ENCODE peak calls at places on chromosomes 6 and 20, in six cellular contexts. I is fibroblast of lung, W is dorsolateral prefrontal cortex, X is cardiac muscle cell, T is AG04450, D is A549. R is an unnamed sample.

GRCh38 chr6:28725890-28726348 is 197.9 kb downstream of the TRIM27 start:
- DNase-seq in W (no peak), D (no peak), I (no peak), X (no peak), T (no peak), R (no peak)

GRCh38 chr6:53326372-53327016 is 22.3 kb downstream of the ELOVL5 start:
- DNase-seq in X (peak; percentile 95), I (peak; percentile 89), D (peak; percentile 52), W (peak; percentile 41), T (peak; percentile 92), R (no peak)

GRCh38 chr6:132298344-132298949 is 102.8 kb downstream of the MOXD1 start:
- DNase-seq in T (peak; percentile 37), X (peak; percentile 70), I (peak; percentile 70), W (no peak), D (peak; percentile 11), R (no peak)

GRCh38 chr6:74409447-74409846 is 713.4 kb downstream of the CD109 start:
- DNase-seq in T (peak; percentile 53), X (peak; percentile 83), I (peak; percentile 86), D (peak; percentile 0), W (no peak), R (no peak)

GRCh38 chr20:61775423-61775822 is 290.3 kb downstream of the TAF4 start:
- DNase-seq in I (no peak), X (no peak), D (no peak), T (no peak), W (no peak), R (no peak)

GRCh38 chr6:42099340-42100028 is 42.9 kb downstream of the C6orf132 start:
- DNase-seq in X (peak; percentile 72), D (no peak), W (no peak), I (peak; percentile 79), T (no peak), R (no peak)

GRCh38 chr6:126102358-126102757 is 116.0 kb downstream of the TRMT11 start:
- DNase-seq in X (no peak), W (no peak), T (no peak), D (no peak), I (no peak), R (no peak)

GRCh38 chr20:25084616-25085187 is 2.8 kb upstream of the VSX1 start:
- DNase-seq in X (no peak), T (no peak), D (peak; percentile 59), W (no peak), I (no peak), R (no peak)

GRCh38 chr20:2507875-2508630 is 662 bp downstream of the ZNF343 start:
- DNase-seq in T (no peak), I (peak; percentile 53), W (no peak), D (peak; percentile 46), X (peak; percentile 35), R (no peak)

GRCh38 chr6:122365775-122366403 is 33.6 kb upstream of the HSF2 start:
- DNase-seq in W (no peak), X (no peak), T (no peak), D (no peak), I (no peak), R (no peak)

GRCh38 chr6:42257614-42258013 is 40.0 kb upstream of the MRPS10 start:
- DNase-seq in T (no peak), I (no peak), D (no peak), X (no peak), W (no peak), R (no peak)

GRCh38 chr6:52503344-52503747 is 73.5 kb downstream of the TRAM2 start:
- DNase-seq in T (no peak), D (no peak), X (no peak), I (no peak), W (no peak), R (no peak)

GRCh38 chr6:131657630-131658111 is 20.6 kb downstream of the ENPP3 start:
- DNase-seq in I (no peak), T (peak; percentile 39), X (peak; percentile 40), W (no peak), D (no peak), R (no peak)

GRCh38 chr6:14283600-14284235 is 166.1 kb downstream of the CD83 start:
- DNase-seq in D (no peak), X (no peak), I (peak; percentile 27), T (no peak), W (no peak), R (no peak)

GRCh38 chr20:54920491-54920890 is 445.1 kb downstream of the DOK5 start:
- DNase-seq in T (no peak), X (no peak), W (no peak), I (no peak), D (no peak), R (no peak)

GRCh38 chr6:147283460-147283859 is 79.2 kb downstream of the STXBP5 start:
- DNase-seq in X (no peak), D (no peak), W (no peak), T (no peak), I (peak; percentile 87), R (no peak)

GRCh38 chr6:147282566-147282959 is 78.3 kb downstream of the STXBP5 start:
- DNase-seq in D (no peak), W (no peak), I (no peak), T (no peak), X (no peak), R (no peak)

GRCh38 chr6:147281895-147282565 is 77.8 kb downstream of the STXBP5 start:
- DNase-seq in I (no peak), X (no peak), T (no peak), W (no peak), D (no peak), R (no peak)

GRCh38 chr6:147287869-147288271 is 83.7 kb downstream of the STXBP5 start:
- DNase-seq in D (no peak), I (peak; percentile 30), W (no peak), X (peak; percentile 67), T (no peak), R (no peak)

DNA sequence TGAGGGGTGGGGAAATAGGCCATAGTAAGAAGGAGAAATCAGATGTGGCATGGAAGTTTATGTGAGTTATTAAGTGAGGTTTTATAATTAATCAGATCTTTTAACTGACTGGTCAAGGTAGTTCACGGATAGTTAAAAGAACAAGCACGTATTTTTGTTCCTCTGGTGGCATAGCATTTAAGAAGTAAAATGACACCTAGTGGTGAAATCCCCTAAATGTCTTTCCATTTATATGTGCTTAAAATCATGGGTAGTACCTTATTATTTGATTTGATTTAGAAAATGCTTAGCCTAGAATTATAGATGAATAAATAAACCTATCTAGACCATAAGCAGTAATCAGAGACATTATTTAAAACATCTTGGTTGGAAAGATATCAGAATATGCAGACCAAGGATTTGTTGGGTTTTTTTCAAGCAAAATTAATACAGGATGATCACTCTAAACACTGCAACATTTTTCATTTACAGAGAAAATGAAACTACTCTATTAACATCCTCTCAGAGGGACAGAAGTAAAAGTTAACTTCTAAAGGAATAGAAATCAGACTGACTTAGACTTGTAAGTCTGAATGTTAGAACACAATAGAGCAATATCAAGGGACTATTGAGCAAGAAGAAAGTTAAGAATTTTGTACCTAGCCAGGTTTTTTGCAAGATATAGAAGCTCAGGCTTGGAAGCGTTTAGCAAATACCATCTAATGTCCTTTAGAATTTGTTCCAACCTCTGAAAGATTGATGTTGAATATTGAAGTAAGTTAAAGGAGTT is 81.1 kb downstream of the STXBP5 start:
- DNase-seq in X (peak; percentile 68), D (peak; percentile 5), W (no peak), I (peak; percentile 82), T (no peak), R (no peak)
- TF ChIP-seq CTCF in X (peak; percentile 47), D (peak; percentile 54), W (peak; percentile 57), I (peak; percentile 50), T (peak; percentile 50), R (peak; percentile 44)

GRCh38 chr6:99588618-99589289 is 17.9 kb upstream of the PRDM13 start:
- DNase-seq in I (peak; percentile 65), D (peak; percentile 58), T (peak; percentile 23), X (peak; percentile 69), W (peak; percentile 70), R (no peak)
- TF ChIP-seq CTCF in I (peak; percentile 44), D (peak; percentile 58), T (peak; percentile 48), X (peak; percentile 46), W (peak; percentile 33), R (no peak)

GRCh38 chr20:3775457-3775856 is 5.8 kb downstream of the SPEF1 start:
- DNase-seq in I (no peak), D (no peak), T (no peak), X (no peak), W (no peak), R (no peak)

GRCh38 chr20:3781153-3781910 is at the start of gene SPEF1:
- DNase-seq in W (peak; percentile 81), I (peak; percentile 92), D (peak; percentile 100), X (peak; percentile 94), T (peak; percentile 71), R (no peak)

GRCh38 chr20:3777726-3778629 is 3.3 kb downstream of the SPEF1 start:
- DNase-seq in D (peak; percentile 95), W (peak; percentile 57), T (no peak), I (peak; percentile 33), X (peak; percentile 54), R (no peak)

GRCh38 chr20:3778976-3779375 is 2.3 kb downstream of the SPEF1 start:
- DNase-seq in D (no peak), X (no peak), T (no peak), W (no peak), I (no peak), R (no peak)

GRCh38 chr20:3777381-3777725 is 3.9 kb downstream of the SPEF1 start:
- DNase-seq in D (no peak), W (no peak), T (no peak), I (no peak), X (no peak), R (no peak)
- TF ChIP-seq CTCF in D (no peak), W (no peak), T (no peak), I (no peak), X (no peak), R (no peak)

GRCh38 chr20:51046021-51046985 is 23.4 kb upstream of the KCNG1 start:
- DNase-seq in T (no peak), X (no peak), W (no peak), D (no peak), I (no peak), R (no peak)

GRCh38 chr20:51044796-51045195 is 21.9 kb upstream of the KCNG1 start:
- DNase-seq in D (no peak), X (no peak), T (no peak), I (no peak), W (no peak), R (no peak)

GRCh38 chr20:51042064-51042463 is 19.2 kb upstream of the KCNG1 start:
- DNase-seq in W (no peak), T (no peak), D (no peak), I (no peak), X (no peak), R (no peak)

GRCh38 chr20:51043811-51044210 is 20.9 kb upstream of the KCNG1 start:
- DNase-seq in I (peak; percentile 38), D (no peak), W (no peak), T (peak; percentile 21), X (no peak), R (no peak)

DNA sequence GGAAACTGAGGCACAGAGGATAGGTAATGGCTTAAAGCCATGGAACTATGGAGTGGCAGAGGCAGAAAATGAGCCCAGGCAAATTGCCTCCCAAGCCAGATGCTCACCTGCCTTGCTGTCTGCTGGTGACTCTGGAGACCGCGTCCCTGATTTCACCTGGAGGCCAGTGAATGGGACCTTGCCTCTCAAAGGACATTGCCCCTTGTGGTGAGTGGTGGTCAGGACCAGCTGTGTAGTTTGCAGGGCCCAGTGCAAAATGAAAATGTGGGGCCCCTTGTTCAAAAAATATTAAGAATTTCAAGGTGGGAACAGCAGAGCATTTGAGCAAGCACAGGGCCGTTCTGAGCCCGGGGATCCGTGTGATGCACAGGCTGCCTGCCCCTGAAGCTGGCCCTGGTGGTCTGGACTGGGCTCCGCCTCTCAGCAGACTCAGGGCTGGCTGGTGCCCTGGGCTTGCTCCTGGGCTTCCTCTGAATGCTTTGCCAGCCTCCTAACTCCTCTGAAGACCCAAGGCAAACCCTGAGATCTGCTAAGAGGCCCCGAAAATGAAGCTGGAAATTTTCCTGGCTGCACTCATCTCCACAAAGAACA is 19.8 kb upstream of the KCNG1 start:
- DNase-seq in W (no peak), T (no peak), X (no peak), I (no peak), D (no peak), R (no peak)
- TF ChIP-seq CTCF in W (no peak), T (no peak), X (peak; percentile 31), I (peak; percentile 20), D (no peak), R (no peak)

R was measured in natural killer cell.